ENCODE peak calls at places on chromosomes 5 and 9, in five cellular contexts. B is mucosa of descending colon, I is GM23338, C is neural progenitor cell, J is MM.1S. Q is an unnamed sample. For H3K36me3, the result is how much of the 10 kb centered on the place peaks cover.

GRCh38 chr5:153827407-153827806 is 211.3 kb downstream of the FAM114A2 start:
- DNase-seq in B (no peak), I (peak), C (peak), J (no peak), Q (no peak)

GRCh38 chr9:119368681-119369581 is at the start of gene BRINP1:
- DNase-seq in B (no peak), I (peak), C (peak), J (no peak), Q (peak)

GRCh38 chr5:34687269-34688011 is 31.3 kb downstream of the RAI14 start:
- DNase-seq in B (peak), I (no peak), C (no peak), J (no peak), Q (no peak)

GRCh38 chr9:104854613-104855012 is 73.3 kb downstream of the ABCA1 start:
- DNase-seq in B (no peak), I (no peak), C (no peak), J (no peak), Q (no peak)

GRCh38 chr5:120734033-120734432 is 269.9 kb downstream of the PRR16 start:
- DNase-seq in B (no peak), I (peak), C (peak), J (no peak), Q (peak)

GRCh38 chr9:90300901-90301688 is 341.5 kb downstream of the DIRAS2 start:
- DNase-seq in B (peak), I (no peak), C (no peak), J (no peak), Q (no peak)

GRCh38 chr9:133715866-133716563 is 22.1 kb downstream of the SARDH start:
- DNase-seq in B (no peak), I (peak), C (peak), J (no peak), Q (peak)

GRCh38 chr5:97838214-97838613 is 655.2 kb upstream of the RIOK2 start:
- DNase-seq in B (no peak), I (no peak), C (no peak), J (peak), Q (no peak)

GRCh38 chr5:8912106-8912505 is 633.8 kb downstream of the SEMA5A start:
- DNase-seq in B (no peak), I (no peak), C (no peak), J (no peak), Q (no peak)

GRCh38 chr5:103424008-103424407 is 138.6 kb downstream of the NUDT12 start:
- DNase-seq in B (no peak), I (no peak), C (no peak), J (no peak), Q (no peak)

GRCh38 chr9:124216474-124217176 is 41.1 kb upstream of the NEK6 start:
- DNase-seq in B (no peak), I (no peak), C (no peak), J (peak), Q (no peak)

GRCh38 chr9:23322392-23322791 is 503.6 kb downstream of the ELAVL2 start:
- DNase-seq in B (peak), I (peak), C (peak), J (peak), Q (no peak)

GRCh38 chr9:131517761-131518190 is 13.3 kb downstream of the UCK1 start:
- DNase-seq in B (no peak), I (no peak), C (no peak), J (no peak), Q (no peak)

GRCh38 chr9:129568560-129569505 is 52.1 kb downstream of the C9orf50 start:
- DNase-seq in B (peak), I (peak), C (peak), J (no peak), Q (peak)

GRCh38 chr9:748861-749497 is 92.5 kb upstream of the DMRT1 start:
- DNase-seq in B (no peak), I (no peak), C (no peak), J (no peak), Q (no peak)

GRCh38 chr9:749712-750111 is 91.8 kb upstream of the DMRT1 start:
- DNase-seq in B (peak), I (no peak), C (peak), J (peak), Q (no peak)

GRCh38 chr9:745761-746414 is 95.6 kb upstream of the DMRT1 start:
- DNase-seq in B (no peak), I (no peak), C (no peak), J (no peak), Q (no peak)

GRCh38 chr9:746661-747434 is 94.6 kb upstream of the DMRT1 start:
- DNase-seq in B (no peak), I (no peak), C (no peak), J (no peak), Q (no peak)

GRCh38 chr9:747567-747966 is 93.9 kb upstream of the DMRT1 start:
- DNase-seq in B (no peak), I (no peak), C (no peak), J (no peak), Q (no peak)
- H3K36me3 ChIP-seq in B (under half), I (under half), C (under half), J (under half), Q (under half)

GRCh38 chr9:77442436-77442835 is 205.7 kb downstream of the GNA14 start:
- DNase-seq in B (no peak), I (no peak), C (no peak), J (no peak), Q (no peak)

GRCh38 chr9:77435272-77435671 is 212.8 kb downstream of the GNA14 start:
- DNase-seq in B (no peak), I (no peak), C (no peak), J (no peak), Q (no peak)

GRCh38 chr9:77435688-77436087 is 212.4 kb downstream of the GNA14 start:
- DNase-seq in B (no peak), I (no peak), C (no peak), J (no peak), Q (no peak)

GRCh38 chr9:77438653-77439052 is 209.5 kb downstream of the GNA14 start:
- DNase-seq in B (no peak), I (no peak), C (no peak), J (no peak), Q (no peak)

GRCh38 chr9:77440057-77440456 is 208.1 kb downstream of the GNA14 start:
- DNase-seq in B (no peak), I (peak), C (peak), J (no peak), Q (peak)
- H3K36me3 ChIP-seq in B (under half), I (under half), C (under half), J (under half), Q (under half)

GRCh38 chr5:151781201-151781600 is 9.4 kb downstream of the G3BP1 start:
- DNase-seq in B (no peak), I (no peak), C (no peak), J (no peak), Q (no peak)

GRCh38 chr5:151780348-151780747 is 8.6 kb downstream of the G3BP1 start:
- DNase-seq in B (no peak), I (peak), C (no peak), J (no peak), Q (no peak)

GRCh38 chr5:151787817-151788216 is 16.1 kb downstream of the G3BP1 start:
- DNase-seq in B (no peak), I (no peak), C (no peak), J (no peak), Q (no peak)

GRCh38 chr5:151786468-151786867 is 14.7 kb downstream of the G3BP1 start:
- DNase-seq in B (no peak), I (no peak), C (no peak), J (no peak), Q (no peak)

GRCh38 chr5:151784141-151784540 is 12.4 kb downstream of the G3BP1 start:
- DNase-seq in B (no peak), I (peak), C (no peak), J (no peak), Q (no peak)
- H3K36me3 ChIP-seq in B (under half), I (under half), C (under half), J (under half), Q (under half)

GRCh38 chr9:26937816-26938371 is 9.1 kb downstream of the PLAA start:
- DNase-seq in B (no peak), I (no peak), C (no peak), J (no peak), Q (no peak)
- H3K36me3 ChIP-seq in B (under half), I (under half), C (under half), J (under half), Q (under half)

GRCh38 chr5:1077026-1077425 is 34.8 kb downstream of the SLC12A7 start:
- DNase-seq in B (no peak), I (no peak), C (no peak), J (no peak), Q (no peak)
- H3K36me3 ChIP-seq in B (under half), I (under half), C (under half), J (under half), Q (under half)

GRCh38 chr9:35105126-35105525 is 2.2 kb upstream of the STOML2 start:
- DNase-seq in B (no peak), I (no peak), C (no peak), J (no peak), Q (peak)

GRCh38 chr9:35103660-35104191 is 795 bp upstream of the STOML2 start:
- DNase-seq in B (no peak), I (no peak), C (no peak), J (no peak), Q (peak)

GRCh38 chr9:35105571-35106342 is 2.8 kb upstream of the STOML2 start:
- DNase-seq in B (no peak), I (no peak), C (no peak), J (no peak), Q (peak)

GRCh38 chr9:35102769-35103659 is at the start of gene STOML2:
- DNase-seq in B (peak), I (peak), C (peak), J (peak), Q (peak)

DNA sequence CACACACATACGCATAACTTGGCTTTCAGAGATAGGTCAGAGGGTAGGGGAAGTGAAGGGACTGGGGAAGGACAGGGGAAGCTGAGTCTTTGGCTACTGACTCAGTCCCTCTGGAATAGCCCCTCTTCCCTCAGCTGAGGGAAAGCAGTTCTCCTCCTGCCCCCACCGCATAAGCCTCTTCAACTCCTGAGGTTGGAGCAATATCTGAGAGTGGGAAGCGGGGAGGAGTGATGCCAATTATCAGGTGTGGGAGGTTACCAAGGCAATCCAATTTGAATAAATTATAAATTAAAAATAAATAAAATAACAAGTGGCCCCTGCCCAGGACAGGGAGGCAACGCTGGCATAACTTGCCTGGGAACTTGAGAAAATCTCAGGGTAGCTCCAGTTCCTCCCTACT is 1.7 kb upstream of the STOML2 start:
- DNase-seq in B (no peak), I (no peak), C (no peak), J (no peak), Q (no peak)
- H3K36me3 ChIP-seq in B (under half), I (under half), C (under half), J (under half), Q (under half)

GRCh38 chr5:135375040-135375439 is 24.0 kb downstream of the MACROH2A1 start:
- DNase-seq in B (no peak), I (no peak), C (no peak), J (no peak), Q (no peak)

GRCh38 chr5:135382131-135382530 is 16.9 kb downstream of the MACROH2A1 start:
- DNase-seq in B (no peak), I (no peak), C (no peak), J (no peak), Q (no peak)

GRCh38 chr5:135377751-135378680 is 21.0 kb downstream of the MACROH2A1 start:
- DNase-seq in B (no peak), I (no peak), C (no peak), J (no peak), Q (no peak)

GRCh38 chr5:135376961-135377621 is 21.9 kb downstream of the MACROH2A1 start:
- DNase-seq in B (no peak), I (no peak), C (no peak), J (no peak), Q (no peak)

GRCh38 chr5:135379052-135379654 is 19.9 kb downstream of the MACROH2A1 start:
- DNase-seq in B (no peak), I (no peak), C (no peak), J (no peak), Q (no peak)
- H3K36me3 ChIP-seq in B (under half), I (under half), C (under half), J (under half), Q (under half)

GRCh38 chr9:120539951-120540350 is 40.0 kb downstream of the CDK5RAP2 start:
- DNase-seq in B (no peak), I (no peak), C (no peak), J (no peak), Q (no peak)
- H3K36me3 ChIP-seq in B (under half), I (under half), C (under half), J (under half), Q (under half)

Q was measured in H7.